ENCODE peak calls at places on chromosome 6, in four cellular contexts. B is hepatocyte, C is PC-3, R is MM.1S. J is an unnamed sample. For H3K4me1, the result is how much of the 10 kb centered on the place peaks cover.

GRCh38 chr6:170505306-170505705 is 47.8 kb downstream of the PSMB1 start:
- DNase-seq in B (no peak), C (no peak), R (no peak), J (no peak)

GRCh38 chr6:127824061-127824460 is 76.8 kb downstream of the THEMIS start:
- DNase-seq in B (no peak), C (no peak), R (peak), J (no peak)

GRCh38 chr6:31689249-31690110 is 8.6 kb upstream of the LY6G5C start:
- DNase-seq in B (no peak), C (no peak), R (no peak), J (no peak)

GRCh38 chr6:81262656-81263055 is 489.8 kb downstream of the TENT5A start:
- DNase-seq in B (no peak), C (no peak), R (no peak), J (no peak)

GRCh38 chr6:167058261-167058660 is 59.1 kb downstream of the CEP43 start:
- DNase-seq in B (no peak), C (no peak), R (no peak), J (no peak)

GRCh38 chr6:68506911-68507310 is 128.2 kb upstream of the ADGRB3 start:
- DNase-seq in B (no peak), C (peak), R (no peak), J (no peak)

GRCh38 chr6:14275493-14275851 is 157.9 kb downstream of the CD83 start:
- DNase-seq in B (no peak), C (no peak), R (no peak), J (peak)

GRCh38 chr6:150006961-150007464 is 18.3 kb downstream of the RAET1L start:
- DNase-seq in B (peak), C (peak), R (peak), J (no peak)

GRCh38 chr6:132252113-132252512 is 149.2 kb downstream of the MOXD1 start:
- DNase-seq in B (no peak), C (no peak), R (no peak), J (no peak)

GRCh38 chr6:104784884-104785283 is 74.8 kb downstream of the HACE1 start:
- DNase-seq in B (no peak), C (no peak), R (no peak), J (no peak)

GRCh38 chr6:113630738-113631535 is 226.2 kb upstream of the MARCKS start:
- DNase-seq in B (peak), C (peak), R (peak), J (no peak)

GRCh38 chr6:43347444-43347843 is 22.0 kb downstream of the ZNF318 start:
- DNase-seq in B (no peak), C (no peak), R (no peak), J (no peak)

DNA sequence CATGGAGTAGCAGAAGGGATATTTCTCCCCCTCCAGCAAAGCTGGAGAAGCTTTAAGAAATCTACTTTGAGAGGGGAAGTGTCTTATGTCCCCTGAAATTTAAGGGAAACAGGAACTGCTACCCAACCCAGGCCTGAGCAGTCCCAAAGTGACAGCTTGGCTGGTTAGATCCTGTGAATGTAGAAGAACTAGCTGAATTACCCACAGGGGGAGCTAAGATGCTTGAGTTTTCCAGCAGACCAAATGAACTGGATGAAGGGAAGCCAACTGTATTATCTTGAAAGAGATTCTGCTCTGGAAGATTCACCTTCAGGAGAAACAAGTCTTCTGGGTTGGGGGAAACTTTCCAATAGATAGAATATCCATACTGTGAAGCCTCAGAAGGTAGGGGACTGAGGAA is 303.3 kb upstream of the MMS22L start:
- DNase-seq in B (peak), C (no peak), R (no peak), J (no peak)
- H2AFZ ChIP-seq in B (no peak), C (no peak), R (no peak), J (no peak)

DNA sequence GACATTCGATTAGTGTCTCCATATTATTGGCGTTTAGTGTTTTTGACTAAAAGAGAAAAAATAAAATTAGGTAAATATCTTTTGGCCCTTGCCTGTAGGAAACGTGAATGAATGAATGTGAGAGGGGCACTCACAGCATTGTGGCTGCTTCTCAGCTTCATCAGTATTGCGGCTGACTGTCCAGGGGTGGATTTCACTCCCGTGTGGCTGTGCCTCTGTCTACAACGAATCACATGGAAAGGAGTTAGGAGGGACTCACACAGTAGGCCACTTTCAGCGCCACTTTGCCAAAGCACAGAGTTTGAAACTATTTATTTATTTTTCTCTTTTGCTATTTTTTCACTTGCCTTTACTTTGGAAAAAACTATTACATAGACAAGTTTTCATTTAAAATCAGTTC is 805 bp downstream of the TAGAP start:
- DNase-seq in B (no peak), C (no peak), R (no peak), J (no peak)
- H3K4me3 ChIP-seq in B (no peak), C (no peak), R (peak), J (no peak)

DNA sequence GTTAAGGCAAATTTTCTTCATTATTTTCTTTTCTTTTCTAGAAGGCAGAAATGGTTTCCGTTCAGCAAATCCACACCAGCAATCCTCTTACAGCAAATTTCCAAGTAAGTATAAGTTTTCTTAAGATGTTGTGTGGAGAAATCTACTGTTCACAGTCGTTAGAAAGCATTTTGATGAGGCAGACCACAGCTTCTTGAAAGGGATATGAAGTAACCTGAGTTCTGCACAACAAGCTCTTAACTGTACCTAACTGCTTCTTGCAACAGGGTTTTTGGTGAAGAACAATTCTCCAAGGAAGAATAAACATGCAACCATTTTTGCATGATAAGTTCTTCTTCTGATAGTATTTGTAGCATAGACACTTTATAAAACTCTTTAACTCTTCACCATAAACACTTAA is 45.3 kb upstream of the STXBP5 start:
- DNase-seq in B (no peak), C (no peak), R (no peak), J (no peak)
- H3K4me1 ChIP-seq in B (under half), C (under half), R (under half), J (under half)

DNA sequence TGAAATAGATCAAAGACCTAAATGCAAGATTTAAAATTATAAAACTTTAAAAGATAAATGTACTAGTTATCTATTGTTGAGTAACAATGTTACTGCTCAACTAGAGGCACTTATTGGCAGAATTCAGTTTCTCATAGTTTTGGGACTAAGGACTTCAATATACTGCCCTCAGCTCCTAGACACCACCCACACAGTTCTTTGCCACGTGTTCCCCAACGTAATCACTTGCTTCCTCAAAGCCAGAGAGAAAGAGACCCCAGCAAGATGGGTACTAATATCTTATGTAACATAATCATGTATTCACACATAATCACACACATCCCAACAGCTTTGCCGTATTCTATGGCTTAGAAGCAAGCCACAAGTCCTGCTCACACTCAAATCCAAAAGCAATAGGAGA is 50.3 kb upstream of the SLC22A16 start:
- DNase-seq in B (no peak), C (no peak), R (no peak), J (no peak)
- H2AFZ ChIP-seq in B (no peak), C (no peak), R (no peak), J (peak)

GRCh38 chr6:7914991-7915789 is 4.6 kb upstream of the TXNDC5 start:
- DNase-seq in B (no peak), C (no peak), R (no peak), J (peak)

GRCh38 chr6:7914311-7914710 is 3.7 kb upstream of the TXNDC5 start:
- DNase-seq in B (no peak), C (no peak), R (no peak), J (no peak)

GRCh38 chr6:7917729-7918128 is 7.1 kb upstream of the TXNDC5 start:
- DNase-seq in B (no peak), C (no peak), R (no peak), J (no peak)

GRCh38 chr6:7918403-7918802 is 7.8 kb upstream of the TXNDC5 start:
- DNase-seq in B (no peak), C (no peak), R (no peak), J (no peak)

DNA sequence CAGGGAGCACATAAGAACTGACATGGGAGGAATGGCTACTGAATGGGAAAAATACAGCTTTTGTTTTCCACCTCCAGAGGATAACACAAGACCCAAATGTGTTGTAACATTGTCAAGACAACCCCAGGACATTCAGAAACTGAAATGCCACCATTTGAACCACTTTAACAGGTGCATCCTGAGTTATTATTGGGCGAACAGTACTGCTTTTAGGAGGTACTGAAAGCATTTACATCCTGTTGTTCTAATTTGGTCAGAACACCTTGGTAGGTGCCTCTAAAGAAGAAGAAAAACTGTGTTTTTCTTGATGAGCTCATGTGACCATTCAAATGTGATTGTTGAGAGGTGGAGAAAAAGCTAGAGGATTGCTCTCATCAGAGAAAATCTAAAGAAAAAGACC is 6.4 kb upstream of the TXNDC5 start:
- DNase-seq in B (no peak), C (no peak), R (peak), J (no peak)
- H3K4me3 ChIP-seq in B (no peak), C (no peak), R (no peak), J (no peak)

GRCh38 chr6:41546866-41547798 is 951 bp downstream of the FOXP4 start:
- DNase-seq in B (peak), C (peak), R (peak), J (peak)

GRCh38 chr6:41548098-41548840 is 2.1 kb downstream of the FOXP4 start:
- DNase-seq in B (peak), C (no peak), R (no peak), J (peak)

GRCh38 chr6:41548841-41549642 is 2.9 kb downstream of the FOXP4 start:
- DNase-seq in B (no peak), C (no peak), R (no peak), J (peak)

GRCh38 chr6:41546475-41546865 is 289 bp downstream of the FOXP4 start:
- DNase-seq in B (no peak), C (peak), R (peak), J (peak)

GRCh38 chr6:41547799-41548097 is 1.6 kb downstream of the FOXP4 start:
- DNase-seq in B (peak), C (peak), R (no peak), J (no peak)
- H3K4me1 ChIP-seq in B (under half), C (under half), R (under half), J (under half)

DNA sequence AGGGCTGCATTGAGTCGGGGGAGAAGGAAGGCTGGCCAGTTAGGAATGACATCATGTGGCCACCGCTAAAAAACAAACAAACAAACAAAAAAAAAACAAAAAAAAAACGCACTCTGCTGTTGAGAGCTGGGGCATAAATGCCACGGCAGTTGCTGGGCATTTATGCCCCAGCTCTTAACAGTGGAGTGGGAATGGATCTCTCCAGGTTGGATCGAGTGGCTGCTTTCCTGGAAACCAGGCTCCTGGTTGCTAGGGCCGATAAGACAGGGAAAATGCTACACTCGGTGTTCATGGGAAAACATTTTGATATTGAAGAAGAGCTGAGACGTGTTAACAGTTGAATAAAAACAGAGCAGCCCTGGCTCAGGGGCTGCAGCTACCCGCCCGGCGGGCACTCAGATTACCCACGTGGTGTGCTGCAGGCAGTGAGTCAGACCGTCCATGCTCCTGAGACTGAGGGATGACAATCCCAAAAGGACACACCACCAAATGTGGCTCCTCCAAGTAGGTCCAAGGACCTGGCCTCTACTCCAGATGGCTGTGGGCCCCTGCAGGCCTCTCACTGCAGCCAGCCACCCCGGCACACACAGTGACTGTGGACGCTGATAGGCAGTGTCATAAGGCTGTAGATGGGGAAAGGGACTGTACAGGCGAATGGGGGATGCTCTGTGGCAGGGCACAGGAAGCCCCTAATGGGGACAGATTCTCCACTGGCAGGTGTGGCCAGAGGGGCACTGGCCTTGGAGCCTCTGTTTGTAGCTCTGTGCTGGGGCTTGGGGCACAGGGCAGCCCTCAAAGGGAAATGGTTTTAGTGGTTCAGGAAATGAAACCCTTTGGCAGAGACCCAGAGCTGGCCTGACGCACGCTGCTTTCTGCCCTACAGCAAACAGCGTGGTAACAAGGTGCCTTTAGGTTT is 237.7 kb downstream of the LY86 start:
- DNase-seq in B (no peak), C (peak), R (peak), J (peak)
- H2AFZ ChIP-seq in B (no peak), C (peak), R (peak), J (peak)

GRCh38 chr6:71349395-71349794 is 60.8 kb downstream of the OGFRL1 start:
- DNase-seq in B (peak), C (peak), R (peak), J (no peak)

GRCh38 chr6:71351190-71351589 is 62.6 kb downstream of the OGFRL1 start:
- DNase-seq in B (peak), C (no peak), R (no peak), J (no peak)

GRCh38 chr6:71347119-71347518 is 58.5 kb downstream of the OGFRL1 start:
- DNase-seq in B (no peak), C (no peak), R (no peak), J (no peak)

GRCh38 chr6:71346034-71346680 is 57.5 kb downstream of the OGFRL1 start:
- DNase-seq in B (no peak), C (no peak), R (no peak), J (no peak)

DNA sequence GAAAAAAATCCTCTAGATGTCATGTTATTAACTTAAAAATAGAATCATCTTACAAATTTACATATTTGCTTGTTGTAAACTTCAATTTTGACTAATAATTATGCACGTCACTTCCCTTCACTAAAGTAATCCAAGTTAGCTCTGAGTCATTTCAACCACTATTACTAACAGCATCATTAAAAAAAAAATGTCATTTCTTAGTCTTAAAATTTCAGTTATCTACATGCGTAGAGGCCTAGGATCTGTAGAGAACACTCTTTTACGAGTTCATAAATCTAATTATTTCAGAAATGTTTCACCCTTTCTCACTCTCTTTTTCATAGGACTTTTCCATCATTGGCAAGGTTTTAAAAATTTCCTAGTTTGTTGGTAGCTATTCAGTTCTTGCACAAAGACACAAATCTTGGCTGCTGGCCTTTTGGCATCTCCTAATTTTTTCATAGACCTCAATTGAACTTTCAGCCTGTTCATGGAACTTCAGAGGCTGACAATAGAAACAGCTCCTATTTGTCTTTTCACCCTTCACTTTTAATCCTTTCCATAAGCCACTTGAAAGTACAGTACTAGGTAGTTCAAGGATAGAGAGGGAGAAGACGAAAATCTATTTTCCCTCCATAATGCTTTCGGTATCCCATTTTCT is 61.5 kb downstream of the OGFRL1 start:
- DNase-seq in B (no peak), C (peak), R (no peak), J (no peak)
- H3K4me3 ChIP-seq in B (no peak), C (no peak), R (no peak), J (no peak)

GRCh38 chr6:1007159-1007558 is 304.7 kb upstream of the FOXQ1 start:
- DNase-seq in B (no peak), C (no peak), R (no peak), J (no peak)
- H3K4me1 ChIP-seq in B (under half), C (under half), R (under half), J (under half)

J was measured in osteoblast.